ENCODE peak calls at places on chromosome 4, in four cellular contexts. Q, K, D and I are unnamed samples.

GRCh38 chr4:7389719-7390118 is 45.0 kb downstream of the PSAPL1 start:
- DNase-seq in Q (peak; percentile 38), K (no peak), D (no peak), I (no peak)

GRCh38 chr4:144356941-144357381 is 216.4 kb upstream of the GYPA start:
- DNase-seq in Q (no peak), K (no peak), D (no peak), I (no peak)

GRCh38 chr4:98950925-98951324 is 22.0 kb upstream of the EIF4E start:
- DNase-seq in Q (no peak), K (no peak), D (no peak), I (no peak)

GRCh38 chr4:7280906-7281305 is 88.6 kb downstream of the SORCS2 start:
- DNase-seq in Q (no peak), K (no peak), D (no peak), I (no peak)

GRCh38 chr4:77852892-77853495 is 9.6 kb upstream of the MRPL1 start:
- DNase-seq in Q (no peak), K (peak; percentile 53), D (peak; percentile 58), I (no peak)

GRCh38 chr4:146437778-146438177 is 84.0 kb downstream of the SLC10A7 start:
- DNase-seq in Q (no peak), K (no peak), D (no peak), I (no peak)

GRCh38 chr4:156475322-156475721 is 496.3 kb downstream of the PDGFC start:
- DNase-seq in Q (no peak), K (no peak), D (no peak), I (no peak)

GRCh38 chr4:2281575-2282343 is 19.9 kb upstream of the MXD4 start:
- DNase-seq in Q (no peak), K (peak; percentile 81), D (peak; percentile 81), I (no peak)

GRCh38 chr4:90099795-90100194 is 27.4 kb upstream of the CCSER1 start:
- DNase-seq in Q (no peak), K (no peak), D (no peak), I (no peak)

GRCh38 chr4:140755811-140756291 is 334 bp downstream of the TBC1D9 start:
- DNase-seq in Q (peak; percentile 82), K (no peak), D (no peak), I (no peak)